ENCODE peak calls at places on chromosomes 2 and 18, in ten cellular contexts. I, O, H, S, E, Z, C, K, N and D are unnamed samples.

GRCh38 chr2:127408004-127408806 is 10.0 kb upstream of the PROC start:
- DNase-seq in Z (peak), O (peak), E (peak), K (peak), I (no peak), S (peak), C (peak), N (peak), H (peak), D (peak)

GRCh38 chr2:102619414-102620319 is at the start of gene SLC9A2:
- DNase-seq in S (no peak), Z (no peak), C (peak), E (peak), O (no peak), N (no peak), H (no peak), I (no peak), K (no peak), D (no peak)

GRCh38 chr2:160388464-160389263 is 104.9 kb downstream of the RBMS1 start:
- DNase-seq in S (no peak), E (no peak), N (peak), I (no peak), O (peak), H (peak), K (no peak), Z (no peak), C (peak), D (no peak)

GRCh38 chr2:186347472-186347871 is 138.6 kb upstream of the ZC3H15 start:
- DNase-seq in N (no peak), K (peak), E (no peak), C (no peak), I (no peak), O (no peak), Z (peak), S (no peak), H (peak), D (no peak)

GRCh38 chr2:177036754-177037153 is 175.8 kb upstream of the HNRNPA3 start:
- DNase-seq in E (no peak), O (no peak), H (no peak), I (no peak), N (no peak), Z (no peak), S (no peak), C (no peak), K (no peak), D (no peak)

GRCh38 chr2:127052771-127053691 is 53.9 kb downstream of the BIN1 start:
- DNase-seq in K (no peak), C (no peak), H (no peak), I (no peak), S (no peak), O (no peak), E (no peak), N (peak), Z (no peak), D (no peak)

GRCh38 chr2:189347540-189347939 is 93.7 kb upstream of the WDR75 start:
- DNase-seq in O (no peak), E (no peak), S (no peak), I (peak), N (peak), K (peak), H (peak), Z (peak), C (peak), D (peak)

GRCh38 chr18:46481847-46482245 is 175.2 kb downstream of the LOXHD1 start:
- DNase-seq in H (peak), E (no peak), O (no peak), Z (no peak), N (no peak), S (no peak), C (no peak), K (peak), I (no peak), D (no peak)